ENCODE peak calls at places on chromosome 10, in four cellular contexts. One of them, this sample, is unnamed.

GRCh38 chr10:103235775-103236174 is 9.9 kb upstream of the RPEL1 start:
- DNase-seq in GM13977: no peak
- DNase-seq in WTC11: no peak
- DNase-seq in left ventricle myocardium inferior: no peak
- DNase-seq in this sample: no peak

GRCh38 chr10:33143160-33143728 is 185.2 kb upstream of the ITGB1 start:
- DNase-seq in WTC11: no peak
- DNase-seq in GM13977: no peak
- DNase-seq in left ventricle myocardium inferior: no peak
- DNase-seq in this sample: no peak

GRCh38 chr10:32149257-32149955 is 93.2 kb upstream of the KIF5B start:
- DNase-seq in left ventricle myocardium inferior: peak
- DNase-seq in WTC11: no peak
- DNase-seq in GM13977: peak
- DNase-seq in this sample: no peak

GRCh38 chr10:126536656-126537055 is 133.8 kb downstream of the C10orf90 start:
- DNase-seq in WTC11: no peak
- DNase-seq in left ventricle myocardium inferior: no peak
- DNase-seq in GM13977: no peak
- DNase-seq in this sample: no peak

GRCh38 chr10:108894402-108895301 is 1028.7 kb downstream of the XPNPEP1 start:
- DNase-seq in WTC11: no peak
- DNase-seq in GM13977: no peak
- DNase-seq in left ventricle myocardium inferior: no peak
- DNase-seq in this sample: no peak

GRCh38 chr10:99461230-99461629 is 30.8 kb upstream of the GOT1 start:
- DNase-seq in WTC11: no peak
- DNase-seq in left ventricle myocardium inferior: no peak
- DNase-seq in GM13977: no peak
- DNase-seq in this sample: no peak

GRCh38 chr10:21499910-21500577 is 25.4 kb downstream of the SKIDA1 start:
- DNase-seq in left ventricle myocardium inferior: peak
- DNase-seq in GM13977: no peak
- DNase-seq in WTC11: peak
- DNase-seq in this sample: peak

GRCh38 chr10:119896937-119897336 is 4.4 kb downstream of the SEC23IP start:
- DNase-seq in GM13977: no peak
- DNase-seq in WTC11: no peak
- DNase-seq in left ventricle myocardium inferior: peak
- DNase-seq in this sample: no peak

GRCh38 chr10:101545898-101546297 is 42.2 kb downstream of the POLL start:
- DNase-seq in GM13977: no peak
- DNase-seq in WTC11: no peak
- DNase-seq in left ventricle myocardium inferior: no peak
- DNase-seq in this sample: no peak

GRCh38 chr10:1684991-1685390 is 52.3 kb downstream of the ADARB2 start:
- DNase-seq in left ventricle myocardium inferior: no peak
- DNase-seq in GM13977: no peak
- DNase-seq in WTC11: no peak
- DNase-seq in this sample: no peak

GRCh38 chr10:43816351-43817321 is 168.0 kb upstream of the ZNF32 start:
- DNase-seq in WTC11: no peak
- DNase-seq in left ventricle myocardium inferior: no peak
- DNase-seq in GM13977: peak
- DNase-seq in this sample: no peak

GRCh38 chr10:128854965-128855364 is 612.1 kb upstream of the MGMT start:
- DNase-seq in GM13977: no peak
- DNase-seq in left ventricle myocardium inferior: peak
- DNase-seq in WTC11: no peak
- DNase-seq in this sample: no peak

GRCh38 chr10:114631678-114632417 is 26.2 kb downstream of the ABLIM1 start:
- DNase-seq in left ventricle myocardium inferior: peak
- DNase-seq in WTC11: peak
- DNase-seq in GM13977: peak
- DNase-seq in this sample: peak

GRCh38 chr10:4013651-4014085 is 228.7 kb upstream of the KLF6 start:
- DNase-seq in WTC11: no peak
- DNase-seq in GM13977: peak
- DNase-seq in left ventricle myocardium inferior: peak
- DNase-seq in this sample: no peak

GRCh38 chr10:49154641-49155040 is 20.8 kb upstream of the FAM170B start:
- DNase-seq in left ventricle myocardium inferior: no peak
- DNase-seq in WTC11: no peak
- DNase-seq in GM13977: no peak
- DNase-seq in this sample: no peak

GRCh38 chr10:108078263-108078662 is 913.8 kb upstream of the SORCS1 start:
- DNase-seq in left ventricle myocardium inferior: no peak
- DNase-seq in GM13977: no peak
- DNase-seq in WTC11: no peak
- DNase-seq in this sample: no peak

GRCh38 chr10:129140861-129141260 is 326.2 kb upstream of the MGMT start:
- DNase-seq in left ventricle myocardium inferior: no peak
- DNase-seq in WTC11: no peak
- DNase-seq in GM13977: no peak
- DNase-seq in this sample: no peak

GRCh38 chr10:48247680-48248079 is 26.8 kb downstream of the FRMPD2 start:
- DNase-seq in WTC11: no peak
- DNase-seq in left ventricle myocardium inferior: no peak
- DNase-seq in GM13977: no peak
- DNase-seq in this sample: no peak

GRCh38 chr10:131311661-131312260 is at the start of gene TCERG1L:
- DNase-seq in GM13977: no peak
- DNase-seq in WTC11: peak
- DNase-seq in left ventricle myocardium inferior: no peak
- DNase-seq in this sample: no peak

GRCh38 chr10:11533328-11533781 is 78.1 kb downstream of the USP6NL start:
- DNase-seq in left ventricle myocardium inferior: no peak
- DNase-seq in GM13977: no peak
- DNase-seq in WTC11: no peak
- DNase-seq in this sample: peak

GRCh38 chr10:56090914-56091540 is 270.0 kb downstream of the ZWINT start:
- DNase-seq in GM13977: no peak
- DNase-seq in left ventricle myocardium inferior: no peak
- DNase-seq in WTC11: no peak
- DNase-seq in this sample: no peak

GRCh38 chr10:105785721-105786120 is 1144.6 kb downstream of the SORCS3 start:
- DNase-seq in GM13977: no peak
- DNase-seq in WTC11: no peak
- DNase-seq in left ventricle myocardium inferior: no peak
- DNase-seq in this sample: no peak

GRCh38 chr10:16777473-16778370 is 39.5 kb downstream of the RSU1 start:
- DNase-seq in GM13977: peak
- DNase-seq in left ventricle myocardium inferior: no peak
- DNase-seq in WTC11: no peak
- DNase-seq in this sample: peak

GRCh38 chr10:72729528-72729927 is 37.6 kb downstream of the MCU start:
- DNase-seq in left ventricle myocardium inferior: no peak
- DNase-seq in GM13977: peak
- DNase-seq in WTC11: no peak
- DNase-seq in this sample: no peak

DNA sequence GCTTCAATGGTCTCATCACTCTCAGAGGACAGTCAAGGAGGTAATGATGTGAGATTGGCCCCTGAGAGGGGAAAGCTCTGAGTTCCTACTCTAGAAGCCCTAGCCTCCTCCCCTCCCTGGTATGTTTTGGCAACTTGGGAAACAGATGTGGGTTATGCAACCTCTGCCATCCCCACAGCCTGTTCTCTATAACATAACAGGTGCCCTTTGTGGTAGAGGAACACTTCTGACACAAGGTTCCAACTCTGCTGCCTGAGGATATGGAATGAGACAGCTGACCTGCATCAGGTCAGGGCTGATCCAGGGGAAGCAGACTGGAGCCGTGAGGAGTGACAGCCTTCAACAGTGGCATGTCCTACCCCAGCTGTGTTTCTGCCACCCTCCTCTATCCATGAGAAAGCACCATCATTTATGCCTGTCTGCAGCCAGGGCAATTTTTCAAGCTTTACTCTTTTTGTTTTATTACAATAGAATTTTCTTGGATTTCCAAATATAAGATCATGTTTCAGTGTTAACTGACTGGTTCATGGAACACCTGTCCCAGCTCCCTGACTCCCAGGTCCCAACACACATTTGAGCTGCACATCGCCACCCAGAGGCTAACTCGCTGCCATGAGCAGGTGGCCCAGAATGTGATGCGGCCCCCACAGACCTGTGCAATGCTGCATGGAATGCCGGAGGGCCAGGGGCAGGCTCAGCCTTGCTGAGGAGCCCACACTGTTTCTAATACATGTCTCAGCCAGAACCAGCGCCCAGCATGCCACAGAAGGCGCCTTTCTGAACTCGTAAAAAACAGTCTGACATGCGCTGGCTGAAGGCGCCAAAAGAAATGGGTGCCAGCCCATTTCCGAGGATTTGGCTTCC is 124.7 kb upstream of the CHST15 start:
- DNase-seq in WTC11: peak
- DNase-seq in left ventricle myocardium inferior: no peak
- DNase-seq in GM13977: no peak
- DNase-seq in this sample: no peak
- TF ChIP-seq CTCF in WTC11: peak
- TF ChIP-seq CTCF in left ventricle myocardium inferior: no peak
- TF ChIP-seq CTCF in GM13977: no peak
- TF ChIP-seq CTCF in this sample: no peak

GRCh38 chr10:30002438-30003266 is 56.7 kb downstream of the JCAD start:
- DNase-seq in GM13977: peak
- DNase-seq in left ventricle myocardium inferior: peak
- DNase-seq in WTC11: peak
- DNase-seq in this sample: peak
- TF ChIP-seq CTCF in GM13977: peak
- TF ChIP-seq CTCF in left ventricle myocardium inferior: peak
- TF ChIP-seq CTCF in WTC11: peak
- TF ChIP-seq CTCF in this sample: peak

GRCh38 chr10:124388823-124389612 is 29.7 kb downstream of the OAT start:
- DNase-seq in GM13977: peak
- DNase-seq in left ventricle myocardium inferior: peak
- DNase-seq in WTC11: peak
- DNase-seq in this sample: peak

GRCh38 chr10:124388476-124388822 is 30.3 kb downstream of the OAT start:
- DNase-seq in left ventricle myocardium inferior: no peak
- DNase-seq in WTC11: no peak
- DNase-seq in GM13977: no peak
- DNase-seq in this sample: no peak

GRCh38 chr10:124390788-124391187 is 27.9 kb downstream of the OAT start:
- DNase-seq in left ventricle myocardium inferior: no peak
- DNase-seq in GM13977: no peak
- DNase-seq in WTC11: no peak
- DNase-seq in this sample: no peak

GRCh38 chr10:124387078-124387874 is 31.4 kb downstream of the OAT start:
- DNase-seq in left ventricle myocardium inferior: no peak
- DNase-seq in WTC11: no peak
- DNase-seq in GM13977: no peak
- DNase-seq in this sample: no peak

GRCh38 chr10:124389613-124390361 is 28.9 kb downstream of the OAT start:
- DNase-seq in WTC11: no peak
- DNase-seq in left ventricle myocardium inferior: no peak
- DNase-seq in GM13977: no peak
- DNase-seq in this sample: no peak
- TF ChIP-seq CTCF in WTC11: no peak
- TF ChIP-seq CTCF in left ventricle myocardium inferior: peak
- TF ChIP-seq CTCF in GM13977: no peak
- TF ChIP-seq CTCF in this sample: no peak

GRCh38 chr10:69814251-69814650 is 12.5 kb downstream of the COL13A1 start:
- DNase-seq in GM13977: no peak
- DNase-seq in WTC11: no peak
- DNase-seq in left ventricle myocardium inferior: no peak
- DNase-seq in this sample: no peak

GRCh38 chr10:69816536-69816935 is 14.8 kb downstream of the COL13A1 start:
- DNase-seq in WTC11: no peak
- DNase-seq in left ventricle myocardium inferior: no peak
- DNase-seq in GM13977: no peak
- DNase-seq in this sample: no peak

GRCh38 chr10:69810998-69811397 is 9.3 kb downstream of the COL13A1 start:
- DNase-seq in WTC11: no peak
- DNase-seq in left ventricle myocardium inferior: no peak
- DNase-seq in GM13977: no peak
- DNase-seq in this sample: no peak

GRCh38 chr10:69815099-69815498 is 13.4 kb downstream of the COL13A1 start:
- DNase-seq in WTC11: no peak
- DNase-seq in GM13977: no peak
- DNase-seq in left ventricle myocardium inferior: no peak
- DNase-seq in this sample: no peak

DNA sequence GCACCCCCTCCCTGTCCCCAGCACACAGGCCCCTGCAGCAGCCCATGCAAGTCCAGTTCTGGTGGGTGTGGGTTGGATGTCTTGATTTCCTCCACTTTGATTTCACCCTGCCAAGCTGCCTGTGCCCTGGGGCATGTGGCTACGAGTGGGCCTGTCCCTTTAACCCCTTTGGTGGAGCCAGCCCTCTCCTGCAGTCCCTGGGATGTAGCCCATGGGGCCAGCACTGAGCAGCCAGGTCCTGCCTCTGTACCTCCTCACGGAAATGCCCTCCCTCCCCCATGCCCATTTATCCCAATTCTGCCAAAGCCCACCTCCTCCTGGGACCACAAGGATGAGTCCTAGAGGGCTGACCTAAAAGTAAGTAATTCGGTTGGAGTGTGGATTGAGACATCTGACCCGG is 11.9 kb downstream of the COL13A1 start:
- DNase-seq in WTC11: no peak
- DNase-seq in left ventricle myocardium inferior: no peak
- DNase-seq in GM13977: no peak
- DNase-seq in this sample: no peak
- TF ChIP-seq CTCF in WTC11: no peak
- TF ChIP-seq CTCF in left ventricle myocardium inferior: no peak
- TF ChIP-seq CTCF in GM13977: no peak
- TF ChIP-seq CTCF in this sample: no peak

GRCh38 chr10:14036233-14036632 is 294.5 kb downstream of the FRMD4A start:
- DNase-seq in left ventricle myocardium inferior: no peak
- DNase-seq in GM13977: no peak
- DNase-seq in WTC11: no peak
- DNase-seq in this sample: no peak

GRCh38 chr10:14035506-14035905 is 295.2 kb downstream of the FRMD4A start:
- DNase-seq in WTC11: no peak
- DNase-seq in left ventricle myocardium inferior: no peak
- DNase-seq in GM13977: no peak
- DNase-seq in this sample: no peak

DNA sequence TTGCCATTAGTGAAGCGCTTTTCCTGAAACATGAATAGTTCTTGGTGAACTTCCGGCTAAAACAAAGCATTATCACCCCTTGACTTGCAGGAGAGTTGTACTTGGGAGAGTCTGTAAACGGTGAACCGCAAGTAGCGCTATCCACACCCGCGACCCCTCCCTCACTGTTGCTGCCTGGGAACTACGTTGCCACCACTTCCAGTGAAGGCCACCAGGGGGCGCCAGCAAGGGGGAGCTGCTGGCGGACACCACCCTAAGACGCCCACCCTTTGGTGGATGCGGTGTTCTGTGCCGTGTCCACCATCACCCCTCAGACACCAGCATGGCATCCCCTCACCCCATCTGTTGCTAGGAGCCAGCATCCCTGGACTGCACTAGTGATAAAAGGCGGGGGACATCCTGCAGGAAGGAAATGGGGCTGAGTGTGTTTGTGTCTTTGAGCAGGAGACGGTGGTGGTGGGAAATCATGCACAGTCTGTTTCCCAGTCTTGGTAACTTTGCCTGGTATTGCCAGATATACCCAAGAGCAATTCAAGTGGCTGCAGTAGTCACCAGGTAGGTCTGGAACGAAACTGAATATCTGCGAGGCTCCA is 298.2 kb downstream of the FRMD4A start:
- DNase-seq in GM13977: no peak
- DNase-seq in WTC11: peak
- DNase-seq in left ventricle myocardium inferior: peak
- DNase-seq in this sample: peak
- TF ChIP-seq CTCF in GM13977: peak
- TF ChIP-seq CTCF in WTC11: peak
- TF ChIP-seq CTCF in left ventricle myocardium inferior: peak
- TF ChIP-seq CTCF in this sample: peak

This sample was measured in endothelial cell.